ENCODE peak calls at places on chromosomes 11 and 22, in seven cellular contexts. H is Peyer's patch, B is aorta, R is NT2/D1, E is AG04449, U is fibroblast of pulmonary artery, V is OCI-LY7. D is an unnamed sample.

GRCh38 chr11:6812391-6813005 is 13.0 kb upstream of the OR6A2 start:
- DNase-seq in H (no peak), B (no peak), R (peak; percentile 44), E (no peak), U (peak; percentile 55), V (peak; percentile 61), D (peak; percentile 66)

GRCh38 chr22:29994027-29994715 is 86.1 kb upstream of the HORMAD2 start:
- DNase-seq in H (no peak), B (no peak), R (no peak), E (peak; percentile 34), U (peak; percentile 48), V (no peak), D (peak; percentile 8)

GRCh38 chr22:24125942-24126341 is 55.3 kb upstream of the SUSD2 start:
- DNase-seq in H (no peak), B (no peak), R (no peak), E (no peak), U (no peak), V (no peak), D (no peak)

GRCh38 chr11:35013514-35014191 is 97.2 kb downstream of the PDHX start:
- DNase-seq in H (no peak), B (no peak), R (no peak), E (no peak), U (peak; percentile 29), V (no peak), D (no peak)

GRCh38 chr11:75571625-75572024 is 9.6 kb downstream of the SERPINH1 start:
- DNase-seq in H (no peak), B (no peak), R (no peak), E (no peak), U (no peak), V (no peak), D (no peak)

GRCh38 chr11:2473361-2474058 is 28.7 kb downstream of the KCNQ1 start:
- DNase-seq in H (no peak), B (no peak), R (no peak), E (no peak), U (no peak), V (no peak), D (no peak)

GRCh38 chr11:95301497-95301896 is 70.5 kb upstream of the SESN3 start:
- DNase-seq in H (peak; percentile 53), B (no peak), R (no peak), E (no peak), U (peak; percentile 7), V (no peak), D (no peak)

GRCh38 chr11:7657306-7658025 is 15.8 kb downstream of the CYB5R2 start:
- DNase-seq in H (peak; percentile 67), B (peak; percentile 67), R (peak; percentile 70), E (no peak), U (peak; percentile 84), V (no peak), D (peak; percentile 62)

GRCh38 chr22:47057916-47058585 is 295.6 kb downstream of the TBC1D22A start:
- DNase-seq in H (peak; percentile 45), B (peak; percentile 29), R (no peak), E (no peak), U (no peak), V (no peak), D (no peak)

GRCh38 chr11:126404367-126404766 is 48.9 kb downstream of the ST3GAL4 start:
- DNase-seq in H (no peak), B (no peak), R (peak; percentile 23), E (no peak), U (no peak), V (no peak), D (no peak)

GRCh38 chr11:14980854-14981253 is 8.7 kb upstream of the CALCA start:
- DNase-seq in H (no peak), B (no peak), R (no peak), E (peak; percentile 23), U (peak; percentile 82), V (no peak), D (no peak)

GRCh38 chr22:20180245-20180630 is 29.4 kb upstream of the CCDC188 start:
- DNase-seq in H (no peak), B (no peak), R (no peak), E (no peak), U (no peak), V (no peak), D (no peak)

GRCh38 chr22:45006101-45006872 is 3.5 kb downstream of the PHF21B start:
- DNase-seq in H (no peak), B (no peak), R (no peak), E (no peak), U (no peak), V (no peak), D (no peak)
- H3K4me3 ChIP-seq in H (peak overlapping the region; percentile 25), B (peak overlapping the region; percentile 59), R (peak overlapping the region; percentile 50), E (no peak overlapping the region), U (no peak overlapping the region), V (no peak overlapping the region), D (no peak overlapping the region)

DNA sequence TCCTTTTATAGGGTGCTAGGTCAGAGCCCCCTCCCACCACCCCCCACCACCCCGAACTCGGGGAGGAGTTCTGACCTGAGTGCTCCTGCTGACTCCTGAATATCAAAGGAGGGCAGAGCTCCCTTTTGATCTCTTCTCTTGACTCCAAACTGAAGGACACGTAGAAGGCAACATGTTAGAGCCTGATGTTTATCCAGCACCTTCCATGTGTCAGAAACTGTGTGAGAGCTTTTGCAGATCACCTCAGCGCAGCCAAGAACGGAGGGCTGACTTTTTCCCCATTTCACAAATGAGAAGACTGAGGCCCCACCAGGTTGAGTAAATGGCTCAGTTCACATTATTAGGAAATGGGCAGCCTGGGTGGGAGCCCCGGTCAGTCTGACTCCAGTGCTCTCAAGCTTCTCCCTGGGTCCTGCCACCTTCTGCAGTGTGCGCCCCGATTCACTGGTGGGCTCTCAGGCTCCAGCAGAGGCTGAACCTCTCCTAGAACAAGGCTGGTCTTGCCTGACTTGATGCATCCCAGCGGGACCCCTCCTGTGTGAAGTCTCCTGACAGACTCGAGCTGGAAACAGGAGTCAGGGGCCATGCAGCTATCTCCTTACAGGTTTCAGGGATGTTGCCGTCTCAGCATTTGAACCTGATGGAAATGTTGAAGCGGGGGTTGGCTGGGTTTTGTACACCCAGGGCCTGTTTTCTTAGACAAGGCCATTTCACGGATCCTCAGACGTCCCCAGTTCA is 98.5 kb downstream of the TSPAN18 start:
- DNase-seq in H (no peak), B (no peak), R (no peak), E (no peak), U (no peak), V (no peak), D (no peak)
- H3K4me3 ChIP-seq in H (no peak overlapping the region), B (no peak overlapping the region), R (no peak overlapping the region), E (no peak overlapping the region), U (no peak overlapping the region), V (no peak overlapping the region), D (no peak overlapping the region)

GRCh38 chr11:12175694-12176241 is 65.4 kb downstream of the MICAL2 start:
- DNase-seq in H (no peak), B (no peak), R (no peak), E (peak; percentile 89), U (peak; percentile 89), V (no peak), D (no peak)
- H3K4me3 ChIP-seq in H (no peak overlapping the region), B (no peak overlapping the region), R (no peak overlapping the region), E (no peak overlapping the region), U (no peak overlapping the region), V (no peak overlapping the region), D (no peak overlapping the region)

GRCh38 chr11:129426776-129427175 is 51.1 kb downstream of the BARX2 start:
- DNase-seq in H (no peak), B (no peak), R (no peak), E (no peak), U (no peak), V (no peak), D (no peak)
- H3K4me3 ChIP-seq in H (no peak overlapping the region), B (no peak overlapping the region), R (no peak overlapping the region), E (no peak overlapping the region), U (no peak overlapping the region), V (no peak overlapping the region), D (no peak overlapping the region)

DNA sequence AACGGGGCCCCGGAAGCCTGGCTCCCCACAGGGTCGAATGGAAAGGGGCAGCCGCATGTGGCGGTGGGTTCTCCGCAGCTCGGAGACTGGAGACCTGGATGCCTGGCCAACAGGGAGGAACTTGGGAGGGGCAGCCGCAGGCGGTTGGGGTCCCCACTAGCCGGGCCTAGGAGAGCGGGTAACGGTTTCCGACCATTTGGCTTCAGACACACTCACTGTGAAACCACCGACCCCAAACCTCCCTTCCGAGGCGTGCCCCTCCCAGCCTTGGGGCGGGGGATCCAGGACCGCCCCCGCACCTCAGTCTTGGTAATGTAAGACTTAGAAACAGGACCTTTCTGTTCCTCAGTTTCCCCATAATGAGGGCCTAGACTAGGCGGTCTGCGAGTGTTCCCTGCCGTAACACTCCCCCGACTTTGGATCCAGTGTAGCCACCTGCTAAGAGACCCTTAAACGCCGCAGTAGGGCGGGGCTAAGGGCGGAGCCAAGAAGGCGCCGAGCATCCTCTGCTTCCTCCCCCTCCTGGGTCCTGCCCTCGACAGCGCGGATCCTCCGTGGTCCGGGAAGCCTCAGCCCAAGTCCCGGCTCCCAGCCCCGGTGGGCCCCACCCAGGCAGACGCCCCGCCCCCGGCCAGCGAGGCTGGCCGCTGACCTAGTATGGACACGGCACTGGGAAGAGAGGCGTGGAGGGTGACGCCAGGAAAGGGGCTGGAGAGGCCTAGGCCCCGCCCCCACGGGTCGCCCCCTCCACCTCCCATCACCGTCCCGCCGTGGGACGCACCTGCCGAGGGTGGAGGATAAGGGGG is 1.8 kb upstream of the RASGRP2 start:
- DNase-seq in H (peak; percentile 68), B (peak; percentile 96), R (no peak), E (no peak), U (peak; percentile 36), V (peak; percentile 90), D (peak; percentile 53)
- H3K4me3 ChIP-seq in H (peak overlapping the region; percentile 61), B (peak overlapping the region; percentile 65), R (peak overlapping the region; percentile 53), E (peak overlapping the region; percentile 23), U (peak overlapping the region; percentile 14), V (peak overlapping the region; percentile 89), D (peak overlapping the region; percentile 49)

DNA sequence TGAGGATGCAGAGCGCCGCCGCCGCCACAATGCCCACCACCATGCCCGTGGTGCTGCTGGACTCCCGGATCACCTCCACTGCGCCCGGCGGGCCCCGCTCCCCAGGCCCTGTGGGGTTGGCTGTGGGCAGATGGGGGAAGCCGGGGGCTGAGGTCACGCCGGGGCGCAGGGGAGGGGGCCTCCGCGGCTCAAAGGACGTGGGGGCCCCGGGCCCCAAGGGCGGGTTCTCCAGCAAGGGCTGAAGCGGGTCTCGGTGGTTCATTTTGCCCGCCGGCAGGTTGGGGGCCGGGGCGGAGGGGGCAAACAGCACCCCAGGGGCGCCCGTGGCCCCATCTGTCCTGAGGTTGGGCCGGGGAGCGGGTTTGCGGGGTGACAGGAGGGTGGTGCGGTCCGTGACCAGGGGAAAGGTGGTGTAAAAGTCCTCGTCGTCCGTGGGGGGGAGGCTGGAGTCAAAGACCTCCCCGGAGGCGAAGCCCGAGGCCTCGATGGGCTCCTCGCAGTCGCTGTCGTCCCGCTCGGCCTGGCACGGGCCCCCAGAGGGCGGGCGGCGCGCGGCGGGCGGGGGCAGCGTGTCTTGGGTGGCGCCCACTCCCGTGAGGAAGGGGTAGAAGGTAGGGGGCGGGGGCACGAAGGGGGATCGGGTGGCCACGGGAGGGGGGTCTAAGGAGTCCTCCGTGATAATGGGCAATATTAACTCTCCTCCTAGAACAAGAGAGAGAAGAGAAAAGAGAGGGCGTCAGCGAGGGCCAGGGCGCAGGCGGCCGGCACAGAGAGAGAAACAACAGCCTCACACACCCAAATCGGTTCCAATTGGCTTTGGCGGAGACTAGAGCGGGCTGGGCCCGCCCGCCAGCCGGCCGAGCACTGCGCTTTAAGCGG is 16.6 kb downstream of the SLC22A12 start:
- DNase-seq in H (no peak), B (no peak), R (no peak), E (no peak), U (peak; percentile 18), V (no peak), D (no peak)
- H3K4me3 ChIP-seq in H (no peak overlapping the region), B (no peak overlapping the region), R (no peak overlapping the region), E (peak overlapping the region; percentile 20), U (no peak overlapping the region), V (no peak overlapping the region), D (no peak overlapping the region)